ENCODE peak calls at places on chromosome 14, in six cellular contexts. U is K562, Y is HCT116, W is suprapubic skin, P is HepG2, I is upper lobe of left lung. J is an unnamed sample. For H3K36me3, the result is how much of the 10 kb centered on the place peaks cover.

GRCh38 chr14:22387776-22388241 is 201.2 kb downstream of the DAD1 start:
- DNase-seq in I (peak), Y (no peak), W (no peak), U (no peak), P (no peak), J (peak)

GRCh38 chr14:33352821-33353220 is 414.1 kb downstream of the NPAS3 start:
- DNase-seq in P (no peak), I (no peak), U (no peak), W (no peak), Y (no peak), J (no peak)

GRCh38 chr14:93276031-93276716 is 56.7 kb downstream of the BTBD7 start:
- DNase-seq in I (no peak), Y (no peak), W (no peak), U (no peak), P (no peak), J (no peak)

GRCh38 chr14:88323520-88324199 is 591 bp upstream of the KCNK10 start:
- DNase-seq in W (no peak), I (peak), P (no peak), U (no peak), Y (no peak), J (no peak)

GRCh38 chr14:75144944-75145343 is 18.1 kb upstream of the NEK9 start:
- DNase-seq in Y (no peak), W (no peak), U (no peak), I (no peak), P (no peak), J (no peak)

GRCh38 chr14:39366460-39367386 is 65.5 kb downstream of the FBXO33 start:
- DNase-seq in Y (no peak), P (no peak), U (no peak), I (peak), W (no peak), J (no peak)

GRCh38 chr14:20440882-20441281 is 4.9 kb upstream of the KLHL33 start:
- DNase-seq in U (no peak), I (no peak), Y (no peak), W (no peak), P (no peak), J (no peak)

GRCh38 chr14:57266060-57266459 is 2.6 kb downstream of the EXOC5 start:
- DNase-seq in W (no peak), Y (no peak), P (no peak), U (no peak), I (no peak), J (no peak)

GRCh38 chr14:76995279-76996035 is 33.1 kb downstream of the IRF2BPL start:
- DNase-seq in U (no peak), P (no peak), I (no peak), Y (no peak), W (no peak), J (no peak)

GRCh38 chr14:100783630-100784321 is 42.1 kb upstream of the MEG3 start:
- DNase-seq in Y (no peak), W (peak), P (no peak), U (no peak), I (no peak), J (no peak)

GRCh38 chr14:93976477-93977057 is at the start of gene ASB2:
- DNase-seq in P (no peak), Y (no peak), U (no peak), W (no peak), I (no peak), J (no peak)

GRCh38 chr14:101730626-101731186 is 30.8 kb upstream of the PPP2R5C start:
- DNase-seq in I (no peak), U (no peak), Y (no peak), P (no peak), W (peak), J (no peak)

GRCh38 chr14:53924754-53925153 is 31.9 kb downstream of the BMP4 start:
- DNase-seq in Y (peak), P (peak), I (no peak), W (no peak), U (no peak), J (no peak)

GRCh38 chr14:51323492-51323891 is 83.4 kb downstream of the TMX1 start:
- DNase-seq in U (no peak), P (no peak), I (no peak), Y (no peak), W (no peak), J (no peak)

GRCh38 chr14:54565236-54566151 is 1.4 kb upstream of the SAMD4A start:
- DNase-seq in P (peak), U (peak), W (peak), Y (peak), I (peak), J (no peak)

GRCh38 chr14:81192594-81192993 is 28.2 kb downstream of the GTF2A1 start:
- DNase-seq in P (no peak), U (no peak), I (no peak), W (no peak), Y (no peak), J (no peak)

GRCh38 chr14:20262642-20263128 is 23.6 kb downstream of the OR11H4 start:
- DNase-seq in W (no peak), Y (peak), I (no peak), U (no peak), P (no peak), J (peak)

GRCh38 chr14:32567543-32568384 is 238.7 kb downstream of the AKAP6 start:
- DNase-seq in U (no peak), Y (no peak), I (no peak), P (no peak), W (no peak), J (no peak)

GRCh38 chr14:74784634-74785033 is 21.5 kb downstream of the YLPM1 start:
- DNase-seq in W (no peak), U (no peak), Y (no peak), I (no peak), P (no peak), J (no peak)

GRCh38 chr14:93549578-93549977 is 118.8 kb downstream of the UNC79 start:
- DNase-seq in I (no peak), P (no peak), W (no peak), U (no peak), Y (no peak), J (no peak)

GRCh38 chr14:55117816-55118441 is 11.1 kb upstream of the LGALS3 start:
- DNase-seq in U (peak), Y (no peak), I (no peak), P (no peak), W (peak), J (no peak)

GRCh38 chr14:97827746-97828145 is 1030.6 kb downstream of the VRK1 start:
- DNase-seq in P (no peak), W (no peak), U (no peak), I (no peak), Y (no peak), J (no peak)

GRCh38 chr14:71411280-71411595 is 504.0 kb downstream of the PCNX1 start:
- DNase-seq in W (no peak), P (no peak), Y (no peak), I (no peak), U (no peak), J (no peak)

GRCh38 chr14:37746140-37746832 is 150.9 kb downstream of the TTC6 start:
- DNase-seq in P (peak), I (no peak), W (no peak), Y (no peak), U (no peak), J (no peak)

GRCh38 chr14:63513756-63514155 is 29.4 kb downstream of the PPP2R5E start:
- DNase-seq in U (no peak), P (no peak), Y (no peak), W (no peak), I (no peak), J (no peak)

GRCh38 chr14:63276492-63277342 is 42.0 kb downstream of the GPHB5 start:
- DNase-seq in Y (peak), W (no peak), I (no peak), P (peak), U (peak), J (peak)

GRCh38 chr14:53304726-53305381 is 151.7 kb upstream of the DDHD1 start:
- DNase-seq in P (no peak), U (no peak), Y (no peak), W (no peak), I (no peak), J (no peak)

GRCh38 chr14:61561657-61562276 is 133.5 kb upstream of the HIF1A start:
- DNase-seq in Y (peak), P (peak), W (peak), U (no peak), I (no peak), J (no peak)
- TF ChIP-seq POLR2AphosphoS5 in Y (peak), P (peak), W (peak), U (no peak), I (peak), J (no peak)

DNA sequence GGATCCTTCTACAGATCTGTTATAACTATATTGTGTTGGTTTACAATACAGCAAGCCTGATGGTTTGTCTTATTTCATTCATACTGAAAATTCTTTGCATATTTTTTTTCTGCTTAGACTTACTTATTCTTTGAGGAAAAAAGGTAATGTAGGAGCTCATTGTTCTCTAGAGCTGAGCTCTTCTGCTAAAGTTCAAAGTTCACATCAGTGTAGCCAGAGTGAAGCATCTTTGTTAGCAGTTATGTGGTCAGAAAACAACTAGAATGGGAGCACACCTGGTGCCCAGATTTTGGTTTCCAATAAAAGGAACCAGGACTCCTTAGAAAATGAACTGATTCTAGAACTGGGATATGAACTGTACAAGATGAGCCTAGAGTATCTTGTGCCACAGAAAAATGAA is 10.3 kb downstream of the GPX2 start:
- DNase-seq in Y (no peak), P (peak), W (no peak), I (no peak), U (no peak), J (no peak)
- H3K36me3 ChIP-seq in Y (under half), P (under half), W (half or more), I (under half), U (under half), J (half or more)

GRCh38 chr14:68167717-68168087 is 348.1 kb downstream of the RAD51B start:
- DNase-seq in P (no peak), U (no peak), W (no peak), I (no peak), Y (no peak), J (no peak)

GRCh38 chr14:68168460-68169109 is 349.0 kb downstream of the RAD51B start:
- DNase-seq in I (no peak), Y (no peak), W (no peak), P (no peak), U (no peak), J (no peak)

GRCh38 chr14:68167019-68167716 is 347.6 kb downstream of the RAD51B start:
- DNase-seq in U (no peak), W (no peak), P (no peak), Y (no peak), I (no peak), J (no peak)

GRCh38 chr14:68164723-68165122 is 345.1 kb downstream of the RAD51B start:
- DNase-seq in U (no peak), W (no peak), P (peak), Y (no peak), I (no peak), J (no peak)

DNA sequence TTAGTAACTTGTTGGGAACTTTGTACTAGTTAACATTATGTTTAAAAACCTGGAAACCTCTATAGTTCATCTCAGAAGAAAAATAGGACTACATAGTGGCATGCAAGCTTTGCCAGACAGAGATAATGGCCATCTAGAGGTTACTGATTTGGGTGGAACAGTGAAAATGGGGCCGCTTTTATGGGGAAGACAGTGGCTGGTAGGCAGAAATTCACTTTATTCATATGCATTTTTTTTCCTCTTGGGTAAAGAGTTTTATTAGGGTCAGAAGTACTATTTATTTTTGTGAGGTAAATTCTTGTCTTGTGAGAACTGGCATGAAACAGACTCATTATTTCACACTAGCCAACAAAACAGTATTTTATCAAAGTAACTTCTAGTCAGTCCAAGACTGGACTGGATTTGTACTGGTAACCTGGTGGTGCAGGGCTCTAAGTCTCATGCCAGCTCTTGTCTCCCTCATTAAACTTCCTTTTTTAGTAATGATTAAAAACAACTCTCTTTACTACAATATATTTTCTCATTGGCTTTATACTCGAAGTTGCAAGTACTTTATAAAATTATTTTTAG is 345.8 kb downstream of the RAD51B start:
- DNase-seq in P (no peak), U (no peak), Y (no peak), I (no peak), W (no peak), J (no peak)
- TF ChIP-seq POLR2AphosphoS5 in P (no peak), U (no peak), Y (no peak), I (no peak), W (no peak), J (no peak)

GRCh38 chr14:99461411-99461810 is 19.2 kb downstream of the SETD3 start:
- DNase-seq in W (no peak), I (no peak), Y (no peak), U (no peak), P (no peak), J (no peak)
- H3K36me3 ChIP-seq in W (half or more), I (under half), Y (under half), U (half or more), P (under half), J (half or more)

GRCh38 chr14:104976198-104977007 is 1.8 kb downstream of the AHNAK2 start:
- DNase-seq in I (peak), P (peak), W (peak), Y (peak), U (peak), J (no peak)

GRCh38 chr14:104978774-104979691 is 859 bp upstream of the AHNAK2 start:
- DNase-seq in U (no peak), W (peak), I (peak), P (no peak), Y (no peak), J (no peak)

GRCh38 chr14:104979758-104980591 is 1.8 kb upstream of the AHNAK2 start:
- DNase-seq in W (peak), P (no peak), U (no peak), I (peak), Y (no peak), J (no peak)

GRCh38 chr14:104977008-104977680 is 1.0 kb downstream of the AHNAK2 start:
- DNase-seq in P (no peak), Y (no peak), U (no peak), W (peak), I (peak), J (no peak)

GRCh38 chr14:104977681-104978647 is at the start of gene AHNAK2:
- DNase-seq in P (peak), I (peak), U (peak), W (peak), Y (peak), J (no peak)
- TF ChIP-seq POLR2AphosphoS5 in P (no peak), I (no peak), U (no peak), W (no peak), Y (peak), J (no peak)

GRCh38 chr14:91317381-91318313 is 73.1 kb upstream of the GPR68 start:
- DNase-seq in P (no peak), Y (no peak), W (peak), I (peak), U (peak), J (no peak)
- H3K36me3 ChIP-seq in P (under half), Y (under half), W (under half), I (under half), U (half or more), J (under half)

GRCh38 chr14:65042731-65043372 is 56.2 kb downstream of the FNTB start:
- DNase-seq in W (no peak), I (no peak), Y (no peak), P (no peak), U (peak), J (no peak)

GRCh38 chr14:65043893-65044595 is 57.3 kb downstream of the FNTB start:
- DNase-seq in P (no peak), I (peak), U (no peak), Y (no peak), W (no peak), J (no peak)

GRCh38 chr14:65045011-65045410 is 57.3 kb downstream of the MAX start:
- DNase-seq in Y (no peak), U (no peak), P (no peak), W (no peak), I (no peak), J (no peak)

GRCh38 chr14:65044596-65044959 is 57.7 kb downstream of the MAX start:
- DNase-seq in P (no peak), U (peak), I (no peak), Y (no peak), W (no peak), J (no peak)

GRCh38 chr14:65045691-65046090 is 56.6 kb downstream of the MAX start:
- DNase-seq in I (no peak), P (no peak), Y (no peak), W (no peak), U (no peak), J (no peak)
- TF ChIP-seq POLR2AphosphoS5 in I (no peak), P (no peak), Y (no peak), W (no peak), U (no peak), J (no peak)

GRCh38 chr14:90273532-90273931 is 17.2 kb downstream of the PSMC1 start:
- DNase-seq in U (no peak), I (no peak), P (no peak), W (no peak), Y (no peak), J (no peak)
- H3K36me3 ChIP-seq in U (half or more), I (half or more), P (under half), W (half or more), Y (under half), J (under half)

GRCh38 chr14:73721101-73721821 is 7.1 kb upstream of the PNMA1 start:
- DNase-seq in Y (no peak), P (no peak), U (no peak), W (no peak), I (no peak), J (no peak)
- TF ChIP-seq POLR2AphosphoS5 in Y (no peak), P (no peak), U (no peak), W (no peak), I (no peak), J (no peak)

GRCh38 chr14:58276208-58276607 is 22.1 kb upstream of the ARID4A start:
- DNase-seq in W (no peak), U (no peak), I (no peak), P (no peak), Y (no peak), J (no peak)
- H3K36me3 ChIP-seq in W (half or more), U (half or more), I (under half), P (under half), Y (under half), J (half or more)